ENCODE peak calls at places on chromosome 20, in seven cellular contexts. X is hepatocyte, Z is AG09319, P is progenitor cell of endocrine pancreas, W is esophagus squamous epithelium, Y is lung, A is right atrium auricular region. E is an unnamed sample.

GRCh38 chr20:61588356-61589054 is 336.4 kb downstream of the CDH4 start:
- DNase-seq in A (no peak), X (no peak), Y (no peak), W (no peak), Z (no peak), P (no peak), E (no peak)

GRCh38 chr20:2539341-2539740 is 3.0 kb downstream of the TMC2 start:
- DNase-seq in P (no peak), Z (no peak), X (no peak), Y (no peak), A (no peak), W (no peak), E (no peak)

GRCh38 chr20:37936451-37936850 is 33.5 kb downstream of the VSTM2L start:
- DNase-seq in Z (no peak), W (no peak), X (no peak), P (no peak), Y (no peak), A (no peak), E (no peak)

GRCh38 chr20:37649017-37649416 is 44.8 kb upstream of the CTNNBL1 start:
- DNase-seq in Z (no peak), P (no peak), X (no peak), A (no peak), Y (no peak), W (no peak), E (no peak)

GRCh38 chr20:2122921-2123320 is 21.3 kb downstream of the STK35 start:
- DNase-seq in X (no peak), Z (no peak), Y (no peak), A (no peak), W (no peak), P (no peak), E (no peak)

GRCh38 chr20:53623454-53624206 is 30.0 kb upstream of the ZNF217 start:
- DNase-seq in Y (peak; percentile 36), Z (peak; percentile 42), X (peak; percentile 84), P (no peak), W (no peak), A (peak; percentile 80), E (no peak)

GRCh38 chr20:3732327-3733118 is at the start of gene HSPA12B:
- DNase-seq in W (no peak), A (no peak), P (no peak), Z (no peak), Y (no peak), X (peak; percentile 60), E (no peak)

GRCh38 chr20:31595654-31596411 is 9.3 kb upstream of the ID1 start:
- DNase-seq in W (no peak), A (peak; percentile 97), P (no peak), Y (peak; percentile 75), Z (peak; percentile 95), X (peak; percentile 91), E (no peak)

GRCh38 chr20:43541214-43541613 is 17.6 kb upstream of the SGK2 start:
- DNase-seq in Y (no peak), P (no peak), A (no peak), W (no peak), Z (no peak), X (no peak), E (no peak)

GRCh38 chr20:63176035-63176434 is 39.9 kb downstream of the YTHDF1 start:
- DNase-seq in Z (no peak), X (peak; percentile 44), P (peak; percentile 35), W (no peak), Y (no peak), A (no peak), E (no peak)

GRCh38 chr20:47792021-47792618 is 6.8 kb upstream of the SULF2 start:
- DNase-seq in Y (peak; percentile 33), P (no peak), Z (peak; percentile 90), A (peak; percentile 88), X (peak; percentile 71), W (no peak), E (no peak)

GRCh38 chr20:48725589-48725991 is 102.2 kb downstream of the PREX1 start:
- DNase-seq in W (no peak), X (no peak), Z (no peak), A (no peak), P (no peak), Y (no peak), E (no peak)

GRCh38 chr20:3398681-3399252 is 8.7 kb downstream of the DNAAF9 start:
- DNase-seq in Z (no peak), Y (no peak), W (no peak), P (no peak), X (no peak), A (no peak), E (no peak)

GRCh38 chr20:1871807-1872455 is 23.3 kb upstream of the SIRPA start:
- DNase-seq in W (no peak), Y (no peak), Z (no peak), P (no peak), X (no peak), A (no peak), E (no peak)

GRCh38 chr20:9172908-9173307 is 104.0 kb downstream of the PLCB4 start:
- DNase-seq in W (no peak), X (no peak), P (no peak), Y (no peak), A (no peak), Z (no peak), E (no peak)

GRCh38 chr20:8404912-8405635 is 273.0 kb downstream of the PLCB1 start:
- DNase-seq in Y (no peak), Z (no peak), A (no peak), X (no peak), W (no peak), P (no peak), E (no peak)

GRCh38 chr20:36792422-36792821 is 18.9 kb upstream of the DSN1 start:
- DNase-seq in P (no peak), X (peak; percentile 71), W (no peak), A (no peak), Y (no peak), Z (peak; percentile 35), E (no peak)

GRCh38 chr20:45971675-45972499 is at the start of gene ZNF335:
- DNase-seq in P (peak; percentile 92), Y (peak; percentile 94), A (peak; percentile 95), Z (peak; percentile 95), W (peak; percentile 87), X (peak; percentile 98), E (peak; percentile 88)
- TF ChIP-seq CTCF in P (peak; percentile 17), Y (peak; percentile 31), A (peak; percentile 34), Z (peak; percentile 24), W (peak; percentile 61), X (no peak), E (no peak)

DNA sequence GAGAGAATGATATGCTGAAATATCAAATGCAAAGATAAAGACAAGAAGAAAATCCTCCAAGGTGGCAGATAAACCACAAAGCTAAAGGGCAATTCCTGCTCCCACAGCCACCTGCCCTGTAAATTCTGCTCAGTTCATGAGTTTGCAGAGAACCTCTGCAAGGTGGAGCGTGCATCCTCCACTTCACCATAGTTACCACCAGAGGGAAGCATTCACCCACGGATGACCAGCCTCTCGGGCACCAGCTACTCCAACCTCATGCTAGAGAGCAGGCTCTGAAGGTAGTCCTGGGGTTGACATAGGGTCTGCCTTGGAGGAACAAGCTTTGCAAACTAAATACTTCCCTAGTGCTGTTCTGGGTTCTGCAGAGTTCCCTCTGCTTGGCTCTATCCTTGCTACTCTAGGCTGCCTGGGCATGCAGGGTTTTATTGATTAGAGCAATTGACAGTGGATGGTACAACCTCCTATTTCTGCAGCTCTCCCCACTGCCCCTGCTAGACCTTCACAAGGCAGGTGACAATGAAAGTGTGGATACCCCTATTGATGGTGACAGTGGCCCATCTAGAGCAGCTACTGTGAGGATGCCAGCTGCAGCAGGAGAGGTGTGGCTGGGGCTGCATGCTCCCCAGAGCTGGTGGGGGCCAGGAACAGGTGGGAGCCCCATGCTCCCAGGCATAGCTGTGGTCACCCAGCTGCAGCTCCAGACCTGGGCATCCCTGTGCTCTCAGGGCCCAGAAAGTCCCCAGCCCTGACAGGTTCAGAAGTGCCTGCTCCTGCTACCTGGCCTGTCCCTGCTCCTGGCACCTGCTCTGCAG is 51.1 kb downstream of the GGTLC1 start:
- DNase-seq in Z (no peak), W (no peak), P (peak; percentile 60), X (peak; percentile 84), Y (peak; percentile 67), A (no peak), E (no peak)
- TF ChIP-seq CTCF in Z (peak; percentile 76), W (peak; percentile 78), P (peak; percentile 90), X (peak; percentile 88), Y (peak; percentile 71), A (peak; percentile 60), E (peak; percentile 68)

GRCh38 chr20:35742741-35743523 is 872 bp upstream of the RBM39 start:
- DNase-seq in X (peak; percentile 31), W (no peak), P (no peak), Y (no peak), Z (no peak), A (no peak), E (no peak)

GRCh38 chr20:35743693-35744491 is 1.8 kb upstream of the RBM39 start:
- DNase-seq in X (no peak), P (no peak), W (no peak), Y (no peak), Z (no peak), A (no peak), E (no peak)

GRCh38 chr20:35739294-35740163 is 2.5 kb downstream of the RBM39 start:
- DNase-seq in P (no peak), A (no peak), Y (no peak), Z (no peak), X (peak; percentile 19), W (no peak), E (no peak)

GRCh38 chr20:35738410-35739179 is 3.5 kb downstream of the RBM39 start:
- DNase-seq in Z (no peak), Y (no peak), A (no peak), P (no peak), W (no peak), X (no peak), E (no peak)

DNA sequence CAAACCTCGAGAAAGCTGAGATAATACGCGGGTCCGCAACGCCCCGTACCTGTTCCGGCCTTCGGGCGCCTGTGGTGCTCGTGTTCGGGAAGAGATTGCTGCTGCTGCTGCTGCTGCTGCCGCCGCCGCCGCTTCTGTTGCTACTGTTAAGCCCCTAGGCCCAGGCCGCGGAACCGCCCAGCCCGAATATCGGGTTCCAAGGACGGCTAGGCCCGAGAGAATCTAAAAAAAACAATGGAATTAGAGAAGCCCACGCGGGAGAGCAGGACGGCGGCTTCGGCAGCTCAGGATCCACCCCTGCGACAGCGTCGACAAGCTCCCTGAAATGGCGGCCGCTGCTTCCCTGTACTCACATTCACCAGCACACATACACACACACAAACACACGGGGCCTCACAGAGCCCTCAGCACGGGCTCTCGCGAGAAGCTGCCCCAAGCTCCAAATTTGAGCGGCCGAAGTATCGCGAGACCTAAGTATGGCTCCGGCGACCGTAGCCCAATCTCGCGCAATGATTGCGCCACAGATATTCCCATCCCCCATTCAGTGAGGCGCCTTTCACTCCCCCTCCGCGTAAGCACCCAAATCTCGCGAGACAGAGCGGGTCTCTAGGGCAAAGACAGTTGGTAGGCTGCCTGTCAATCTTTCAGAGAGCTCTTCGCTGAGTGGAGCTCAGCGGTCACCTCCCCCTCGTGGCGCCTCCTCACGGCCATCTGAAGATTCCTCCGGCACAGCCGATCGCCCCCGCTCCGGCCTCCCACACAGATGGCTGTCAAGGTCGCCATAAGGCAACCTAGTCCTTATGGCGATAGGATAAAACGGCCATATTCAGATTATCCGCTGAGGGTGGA is at the start of gene RBM39:
- DNase-seq in X (peak; percentile 100), Z (peak; percentile 100), A (peak; percentile 100), Y (peak; percentile 100), W (peak; percentile 99), P (peak; percentile 99), E (peak; percentile 42)
- TF ChIP-seq CTCF in X (peak; percentile 27), Z (peak; percentile 41), A (no peak), Y (peak; percentile 36), W (peak; percentile 56), P (peak; percentile 42), E (peak; percentile 14)

DNA sequence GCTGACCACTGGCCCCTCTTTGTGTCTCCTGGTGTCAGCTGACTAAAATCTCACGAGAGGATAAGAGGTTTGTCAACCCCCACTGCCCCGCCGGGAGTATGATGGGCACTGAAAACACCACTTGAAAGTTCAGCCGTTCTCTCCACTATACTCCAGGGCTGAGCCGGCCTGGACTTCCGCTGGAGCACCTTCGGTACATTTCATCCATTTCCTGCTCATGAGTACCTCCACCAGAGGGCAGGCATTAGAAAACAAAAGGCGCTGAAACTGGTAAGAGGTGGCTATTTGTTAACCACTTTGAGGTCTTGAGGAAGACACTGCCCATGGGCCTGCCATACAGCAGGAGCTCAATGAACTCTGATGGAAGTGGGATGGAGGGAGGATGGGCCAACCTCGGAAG is 17.9 kb upstream of the ANKRD60 start:
- DNase-seq in Y (no peak), A (no peak), P (no peak), Z (no peak), X (no peak), W (no peak), E (no peak)
- TF ChIP-seq CTCF in Y (no peak), A (no peak), P (peak; percentile 41), Z (peak; percentile 22), X (peak; percentile 39), W (peak; percentile 35), E (peak; percentile 27)